ENCODE peak calls at places on chromosomes 6 and 20, in eight cellular contexts. G is stimulated activated CD4-positive, alpha-beta T cell treated with anti-CD3 and anti-CD28 coated beads, Interleukin-1b, Interleukin-23, amount 100 ng/mL, for 1 hour; N is stimulated activated CD8-positive, alpha-beta memory T cell treated with anti-CD3 and anti-CD28 coated beads, Interleukin-4, amount 100 ng/mL, for 24 hours; E is neural crest cell; M is GDM1; I is EL; V is effector memory CD8-positive, alpha-beta T cell; L is dorsolateral prefrontal cortex. F is an unnamed sample.

GRCh38 chr6:70314240-70314639 is 11.4 kb upstream of the COL9A1 start:
- DNase-seq in G (no peak), N (no peak), E (no peak), M (no peak), I (no peak), V (no peak), L (no peak), F (no peak)

GRCh38 chr20:44600301-44600700 is 17.9 kb downstream of the PKIG start:
- DNase-seq in G (no peak), N (no peak), E (no peak), M (no peak), I (no peak), V (no peak), L (no peak), F (no peak)

GRCh38 chr20:3980260-3981131 is 34.9 kb downstream of the RNF24 start:
- DNase-seq in G (no peak), N (peak), E (no peak), M (no peak), I (peak), V (no peak), L (no peak), F (no peak)

GRCh38 chr20:40073535-40074111 is 615.4 kb downstream of the MAFB start:
- DNase-seq in G (no peak), N (no peak), E (no peak), M (no peak), I (no peak), V (no peak), L (no peak), F (no peak)

GRCh38 chr6:56904068-56904467 is 50.8 kb upstream of the BEND6 start:
- DNase-seq in G (no peak), N (no peak), E (no peak), M (no peak), I (no peak), V (no peak), L (no peak), F (no peak)

GRCh38 chr6:30689022-30689865 is 1.5 kb downstream of the NRM start:
- DNase-seq in G (no peak), N (no peak), E (no peak), M (no peak), I (no peak), V (no peak), L (no peak), F (no peak)

GRCh38 chr20:57509665-57510237 is 15.2 kb downstream of the CTCFL start:
- DNase-seq in G (no peak), N (no peak), E (no peak), M (no peak), I (peak), V (no peak), L (no peak), F (no peak)

GRCh38 chr6:52162940-52163908 is 23.0 kb upstream of the IL17A start:
- DNase-seq in G (no peak), N (no peak), E (no peak), M (peak), I (peak), V (peak), L (no peak), F (peak)

GRCh38 chr6:64983108-64983507 is 723.9 kb downstream of the EYS start:
- DNase-seq in G (no peak), N (no peak), E (no peak), M (no peak), I (no peak), V (no peak), L (no peak), F (no peak)

GRCh38 chr20:47576516-47577033 is 74.9 kb downstream of the NCOA3 start:
- DNase-seq in G (no peak), N (no peak), E (no peak), M (peak), I (peak), V (no peak), L (no peak), F (no peak)

GRCh38 chr6:84809504-84809903 is 45.1 kb upstream of the TBX18 start:
- DNase-seq in G (no peak), N (no peak), E (no peak), M (no peak), I (no peak), V (no peak), L (no peak), F (no peak)

GRCh38 chr6:109373762-109374161 is 8.5 kb downstream of the CD164 start:
- DNase-seq in G (no peak), N (no peak), E (no peak), M (no peak), I (no peak), V (no peak), L (no peak), F (no peak)

GRCh38 chr6:159085396-159085895 is 40.7 kb upstream of the TAGAP start:
- DNase-seq in G (no peak), N (no peak), E (no peak), M (no peak), I (no peak), V (no peak), L (no peak), F (no peak)

GRCh38 chr6:446418-447366 is 55.1 kb downstream of the IRF4 start:
- DNase-seq in G (peak), N (peak), E (no peak), M (no peak), I (no peak), V (peak), L (no peak), F (no peak)

GRCh38 chr20:8389381-8390368 is 257.6 kb downstream of the PLCB1 start:
- DNase-seq in G (no peak), N (no peak), E (no peak), M (no peak), I (peak), V (no peak), L (no peak), F (peak)

GRCh38 chr6:169986171-169986847 is 234.9 kb downstream of the ERMARD start:
- DNase-seq in G (no peak), N (no peak), E (no peak), M (no peak), I (no peak), V (no peak), L (no peak), F (no peak)

GRCh38 chr6:154167163-154167562 is 128.1 kb downstream of the OPRM1 start:
- DNase-seq in G (no peak), N (no peak), E (no peak), M (no peak), I (no peak), V (no peak), L (no peak), F (no peak)

GRCh38 chr6:148445620-148446019 is 103.0 kb downstream of the SASH1 start:
- DNase-seq in G (no peak), N (no peak), E (no peak), M (no peak), I (peak), V (no peak), L (no peak), F (no peak)

GRCh38 chr20:16528078-16528477 is 45.2 kb downstream of the KIF16B start:
- DNase-seq in G (no peak), N (no peak), E (no peak), M (no peak), I (peak), V (no peak), L (no peak), F (no peak)

GRCh38 chr6:53919881-53920360 is 125.1 kb downstream of the LRRC1 start:
- DNase-seq in G (no peak), N (no peak), E (no peak), M (no peak), I (no peak), V (no peak), L (no peak), F (no peak)

GRCh38 chr6:116246089-116246488 is 7.8 kb downstream of the TSPYL4 start:
- DNase-seq in G (no peak), N (no peak), E (no peak), M (no peak), I (peak), V (no peak), L (no peak), F (no peak)

GRCh38 chr6:163839296-163839695 is 424.8 kb downstream of the QKI start:
- DNase-seq in G (no peak), N (no peak), E (no peak), M (no peak), I (no peak), V (no peak), L (no peak), F (no peak)

GRCh38 chr6:84392292-84392691 is 164.8 kb upstream of the CEP162 start:
- DNase-seq in G (no peak), N (no peak), E (no peak), M (no peak), I (no peak), V (no peak), L (no peak), F (no peak)

GRCh38 chr6:148441454-148441911 is 98.8 kb downstream of the SASH1 start:
- DNase-seq in G (no peak), N (no peak), E (no peak), M (no peak), I (peak), V (no peak), L (no peak), F (no peak)

GRCh38 chr20:47019106-47019824 is 124.6 kb downstream of the EYA2 start:
- DNase-seq in G (no peak), N (no peak), E (no peak), M (no peak), I (no peak), V (no peak), L (no peak), F (no peak)

GRCh38 chr6:56906752-56907151 is 48.2 kb upstream of the BEND6 start:
- DNase-seq in G (no peak), N (no peak), E (no peak), M (no peak), I (peak), V (no peak), L (no peak), F (no peak)

GRCh38 chr6:89843070-89843469 is 13.4 kb downstream of the CASP8AP2 start:
- DNase-seq in G (no peak), N (no peak), E (no peak), M (no peak), I (peak), V (no peak), L (no peak), F (no peak)

GRCh38 chr20:36162272-36162966 is 7.9 kb downstream of the EPB41L1 start:
- DNase-seq in G (no peak), N (no peak), E (no peak), M (no peak), I (no peak), V (no peak), L (no peak), F (no peak)

GRCh38 chr6:3119040-3119723 is 671 bp downstream of the BPHL start:
- DNase-seq in G (no peak), N (no peak), E (no peak), M (no peak), I (peak), V (no peak), L (no peak), F (peak)

GRCh38 chr20:37225146-37225545 is 36.5 kb downstream of the GHRH start:
- DNase-seq in G (no peak), N (no peak), E (no peak), M (no peak), I (no peak), V (no peak), L (no peak), F (no peak)

GRCh38 chr6:13517116-13517515 is 29.7 kb upstream of the GFOD1 start:
- DNase-seq in G (no peak), N (no peak), E (no peak), M (no peak), I (peak), V (no peak), L (no peak), F (no peak)

GRCh38 chr20:13397300-13397724 is 176.2 kb downstream of the ISM1 start:
- DNase-seq in G (no peak), N (no peak), E (no peak), M (no peak), I (peak), V (no peak), L (no peak), F (no peak)

GRCh38 chr6:135972120-135972519 is 120.6 kb downstream of the PDE7B start:
- DNase-seq in G (no peak), N (no peak), E (no peak), M (no peak), I (no peak), V (no peak), L (no peak), F (no peak)

GRCh38 chr6:35489995-35490791 is 6.7 kb downstream of the TEAD3 start:
- DNase-seq in G (no peak), N (no peak), E (peak), M (no peak), I (peak), V (no peak), L (no peak), F (no peak)

GRCh38 chr6:52691718-52692117 is 20.8 kb downstream of the TMEM14A start:
- DNase-seq in G (no peak), N (no peak), E (no peak), M (no peak), I (no peak), V (no peak), L (no peak), F (no peak)

F was measured in KG1.